ENCODE peak calls at places on chromosome 17, in eight cellular contexts. X is myocyte; D is mucosa of gallbladder; T is T-helper 1 cell; N is activated CD4-positive, alpha-beta T cell treated with anti-CD3 and anti-CD28 coated beads for 24 hours; Q is HT-29; U is HEK293T; Y is foreskin melanocyte. E is an unnamed sample.

GRCh38 chr17:214881-215331 is 33.5 kb upstream of the DOC2B start:
- DNase-seq in X (peak; percentile 31), D (no peak), T (no peak), N (no peak), Q (no peak), U (no peak), Y (no peak), E (no peak)

GRCh38 chr17:15885770-15886169 is 59.2 kb upstream of the ADORA2B start:
- DNase-seq in X (no peak), D (no peak), T (peak; percentile 27), N (no peak), Q (no peak), U (no peak), Y (no peak), E (no peak)

GRCh38 chr17:61580502-61580901 is 10.5 kb downstream of the NACA2 start:
- DNase-seq in X (no peak), D (no peak), T (no peak), N (no peak), Q (no peak), U (no peak), Y (no peak), E (no peak)

GRCh38 chr17:72100445-72100844 is 20.4 kb upstream of the SOX9 start:
- DNase-seq in X (no peak), D (peak; percentile 31), T (no peak), N (no peak), Q (no peak), U (no peak), Y (no peak), E (no peak)

GRCh38 chr17:80724723-80725388 is 180.2 kb downstream of the RPTOR start:
- DNase-seq in X (peak; percentile 78), D (no peak), T (no peak), N (no peak), Q (no peak), U (no peak), Y (peak; percentile 47), E (no peak)

GRCh38 chr17:36755586-36755985 is 154.2 kb downstream of the MRM1 start:
- DNase-seq in X (no peak), D (no peak), T (peak; percentile 22), N (peak; percentile 18), Q (peak; percentile 94), U (peak; percentile 46), Y (no peak), E (no peak)

GRCh38 chr17:80802626-80803450 is 188.8 kb upstream of the CHMP6 start:
- DNase-seq in X (no peak), D (no peak), T (no peak), N (no peak), Q (no peak), U (no peak), Y (no peak), E (no peak)

GRCh38 chr17:53039981-53040380 is 782.7 kb upstream of the KIF2B start:
- DNase-seq in X (no peak), D (no peak), T (no peak), N (no peak), Q (no peak), U (no peak), Y (no peak), E (no peak)

GRCh38 chr17:7573324-7574080 is 5.9 kb upstream of the CD68 start:
- DNase-seq in X (peak; percentile 91), D (peak; percentile 86), T (peak; percentile 96), N (peak; percentile 81), Q (peak; percentile 65), U (peak; percentile 72), Y (peak; percentile 90), E (peak; percentile 80)